ENCODE peak calls at places on chromosomes 7 and 10, in five cellular contexts. One of them, this sample, is unnamed.

GRCh38 chr7:101681170-101682007 is 52.3 kb upstream of the MYL10 start:
- DNase-seq in IMR-90: peak; percentile 87
- DNase-seq in OCI-LY7: no peak
- DNase-seq in A549: peak; percentile 78
- DNase-seq in H9: no peak
- DNase-seq in this sample: peak; percentile 92

GRCh38 chr7:155807013-155807804 is 5.1 kb downstream of the SHH start:
- DNase-seq in IMR-90: no peak
- DNase-seq in OCI-LY7: no peak
- DNase-seq in A549: no peak
- DNase-seq in H9: peak; percentile 77
- DNase-seq in this sample: peak; percentile 25

GRCh38 chr10:72080042-72081035 is 8.0 kb downstream of the SPOCK2 start:
- DNase-seq in IMR-90: no peak
- DNase-seq in OCI-LY7: no peak
- DNase-seq in A549: peak; percentile 73
- DNase-seq in H9: no peak
- DNase-seq in this sample: peak; percentile 38

GRCh38 chr10:106795619-106796018 is 368.9 kb downstream of the SORCS1 start:
- DNase-seq in IMR-90: no peak
- DNase-seq in OCI-LY7: no peak
- DNase-seq in A549: peak; percentile 4
- DNase-seq in H9: peak; percentile 42
- DNase-seq in this sample: peak; percentile 73

GRCh38 chr7:100407285-100408180 is 21.0 kb downstream of the ZCWPW1 start:
- DNase-seq in IMR-90: peak; percentile 81
- DNase-seq in OCI-LY7: peak; percentile 83
- DNase-seq in A549: peak; percentile 72
- DNase-seq in H9: peak; percentile 43
- DNase-seq in this sample: no peak

GRCh38 chr10:118045842-118046490 is 775 bp downstream of the RAB11FIP2 start:
- DNase-seq in IMR-90: peak; percentile 29
- DNase-seq in OCI-LY7: peak; percentile 42
- DNase-seq in A549: peak; percentile 37
- DNase-seq in H9: no peak
- DNase-seq in this sample: peak; percentile 50

GRCh38 chr7:130275826-130276291 is 9.2 kb downstream of the CPA2 start:
- DNase-seq in IMR-90: no peak
- DNase-seq in OCI-LY7: no peak
- DNase-seq in A549: no peak
- DNase-seq in H9: no peak
- DNase-seq in this sample: no peak

GRCh38 chr10:10804998-10805737 is 212.5 kb upstream of the CELF2 start:
- DNase-seq in IMR-90: peak; percentile 77
- DNase-seq in OCI-LY7: no peak
- DNase-seq in A549: peak; percentile 4
- DNase-seq in H9: no peak
- DNase-seq in this sample: no peak

GRCh38 chr7:81775560-81775959 is 5.7 kb upstream of the HGF start:
- DNase-seq in IMR-90: no peak
- DNase-seq in OCI-LY7: no peak
- DNase-seq in A549: no peak
- DNase-seq in H9: no peak
- DNase-seq in this sample: no peak

GRCh38 chr7:100466830-100467605 is 3.0 kb upstream of the SPACDR start:
- DNase-seq in IMR-90: no peak
- DNase-seq in OCI-LY7: no peak
- DNase-seq in A549: no peak
- DNase-seq in H9: peak; percentile 24
- DNase-seq in this sample: no peak

GRCh38 chr7:155484483-155485399 is 26.8 kb downstream of the EN2 start:
- DNase-seq in IMR-90: no peak
- DNase-seq in OCI-LY7: no peak
- DNase-seq in A549: no peak
- DNase-seq in H9: no peak
- DNase-seq in this sample: no peak

GRCh38 chr7:96034940-96035727 is 262.8 kb downstream of the DYNC1I1 start:
- DNase-seq in IMR-90: no peak
- DNase-seq in OCI-LY7: no peak
- DNase-seq in A549: no peak
- DNase-seq in H9: no peak
- DNase-seq in this sample: no peak

GRCh38 chr10:129602938-129603520 is 136.0 kb downstream of the MGMT start:
- DNase-seq in IMR-90: no peak
- DNase-seq in OCI-LY7: no peak
- DNase-seq in A549: no peak
- DNase-seq in H9: no peak
- DNase-seq in this sample: no peak

GRCh38 chr10:98125940-98126631 is 8.4 kb upstream of the R3HCC1L start:
- DNase-seq in IMR-90: no peak
- DNase-seq in OCI-LY7: no peak
- DNase-seq in A549: no peak
- DNase-seq in H9: no peak
- DNase-seq in this sample: no peak

GRCh38 chr10:12556057-12556456 is 206.7 kb downstream of the CAMK1D start:
- DNase-seq in IMR-90: no peak
- DNase-seq in OCI-LY7: no peak
- DNase-seq in A549: no peak
- DNase-seq in H9: no peak
- DNase-seq in this sample: no peak

GRCh38 chr7:123460616-123461015 is 73.8 kb downstream of the IQUB start:
- DNase-seq in IMR-90: peak; percentile 16
- DNase-seq in OCI-LY7: no peak
- DNase-seq in A549: peak; percentile 2
- DNase-seq in H9: no peak
- DNase-seq in this sample: no peak

GRCh38 chr10:98748298-98748697 is 301.6 kb upstream of the HPS1 start:
- DNase-seq in IMR-90: peak; percentile 38
- DNase-seq in OCI-LY7: peak; percentile 28
- DNase-seq in A549: peak; percentile 40
- DNase-seq in H9: peak; percentile 28
- DNase-seq in this sample: no peak

GRCh38 chr7:137943132-137943551 is 58.7 kb downstream of the CREB3L2 start:
- DNase-seq in IMR-90: peak; percentile 98
- DNase-seq in OCI-LY7: no peak
- DNase-seq in A549: no peak
- DNase-seq in H9: no peak
- DNase-seq in this sample: no peak

GRCh38 chr10:118911361-118911760 is 118.2 kb upstream of the NANOS1 start:
- DNase-seq in IMR-90: peak; percentile 28
- DNase-seq in OCI-LY7: no peak
- DNase-seq in A549: peak; percentile 50
- DNase-seq in H9: no peak
- DNase-seq in this sample: no peak

GRCh38 chr7:54858008-54858692 is 99.1 kb upstream of the SEC61G start:
- DNase-seq in IMR-90: no peak
- DNase-seq in OCI-LY7: no peak
- DNase-seq in A549: no peak
- DNase-seq in H9: no peak
- DNase-seq in this sample: no peak

GRCh38 chr10:11016959-11017574 is 605 bp upstream of the CELF2 start:
- DNase-seq in IMR-90: no peak
- DNase-seq in OCI-LY7: no peak
- DNase-seq in A549: no peak
- DNase-seq in H9: no peak
- DNase-seq in this sample: no peak

GRCh38 chr7:963236-964078 is 9.0 kb upstream of the ADAP1 start:
- DNase-seq in IMR-90: no peak
- DNase-seq in OCI-LY7: peak; percentile 60
- DNase-seq in A549: no peak
- DNase-seq in H9: no peak
- DNase-seq in this sample: peak; percentile 14

GRCh38 chr10:101536800-101537199 is 51.3 kb downstream of the POLL start:
- DNase-seq in IMR-90: peak; percentile 27
- DNase-seq in OCI-LY7: peak; percentile 59
- DNase-seq in A549: peak; percentile 58
- DNase-seq in H9: no peak
- DNase-seq in this sample: no peak

GRCh38 chr7:44618754-44619153 is 12.3 kb downstream of the OGDH start:
- DNase-seq in IMR-90: no peak
- DNase-seq in OCI-LY7: no peak
- DNase-seq in A549: no peak
- DNase-seq in H9: no peak
- DNase-seq in this sample: no peak

GRCh38 chr10:17007381-17007780 is 122.2 kb downstream of the CUBN start:
- DNase-seq in IMR-90: no peak
- DNase-seq in OCI-LY7: no peak
- DNase-seq in A549: no peak
- DNase-seq in H9: no peak
- DNase-seq in this sample: no peak

GRCh38 chr10:52517017-52517416 is 202.9 kb downstream of the DKK1 start:
- DNase-seq in IMR-90: no peak
- DNase-seq in OCI-LY7: no peak
- DNase-seq in A549: no peak
- DNase-seq in H9: no peak
- DNase-seq in this sample: no peak

GRCh38 chr10:113922787-113923570 is 68.5 kb downstream of the NHLRC2 start:
- DNase-seq in IMR-90: no peak
- DNase-seq in OCI-LY7: peak; percentile 44
- DNase-seq in A549: no peak
- DNase-seq in H9: peak; percentile 49
- DNase-seq in this sample: peak; percentile 58

GRCh38 chr7:56483861-56484550 is 367.8 kb upstream of the NUPR2 start:
- DNase-seq in IMR-90: no peak
- DNase-seq in OCI-LY7: no peak
- DNase-seq in A549: no peak
- DNase-seq in H9: no peak
- DNase-seq in this sample: no peak

GRCh38 chr7:56474271-56474670 is 358.1 kb upstream of the NUPR2 start:
- DNase-seq in IMR-90: no peak
- DNase-seq in OCI-LY7: no peak
- DNase-seq in A549: no peak
- DNase-seq in H9: no peak
- DNase-seq in this sample: no peak

GRCh38 chr7:56483153-56483552 is 366.9 kb upstream of the NUPR2 start:
- DNase-seq in IMR-90: no peak
- DNase-seq in OCI-LY7: no peak
- DNase-seq in A549: no peak
- DNase-seq in H9: no peak
- DNase-seq in this sample: no peak

GRCh38 chr7:56479136-56479535 is 362.9 kb upstream of the NUPR2 start:
- DNase-seq in IMR-90: no peak
- DNase-seq in OCI-LY7: no peak
- DNase-seq in A549: no peak
- DNase-seq in H9: no peak
- DNase-seq in this sample: no peak

DNA sequence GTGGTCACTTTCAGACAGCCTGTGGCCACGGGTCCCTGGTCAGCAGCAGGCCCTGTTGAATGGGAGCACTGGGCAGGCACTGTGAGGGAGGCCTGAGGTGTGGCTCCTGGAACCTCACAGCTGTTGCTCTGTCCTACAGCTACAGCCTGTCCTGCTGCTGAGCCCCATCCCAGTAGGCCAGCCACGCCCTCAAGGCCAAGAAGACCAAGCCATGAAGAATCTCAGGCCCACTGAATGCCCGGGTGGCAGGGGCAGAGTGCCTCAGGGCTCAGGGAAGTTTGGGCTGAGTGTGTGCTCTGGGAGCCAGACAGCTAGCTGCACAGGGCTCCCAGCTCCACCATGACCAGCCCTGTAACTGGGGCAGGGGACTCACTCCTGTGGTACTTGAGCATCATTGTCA is 363.5 kb upstream of the NUPR2 start:
- DNase-seq in IMR-90: no peak
- DNase-seq in OCI-LY7: no peak
- DNase-seq in A549: no peak
- DNase-seq in H9: no peak
- DNase-seq in this sample: no peak
- H3K9me3 ChIP-seq in IMR-90: peaks cover 57% of the 10 kb centered on the region
- H3K9me3 ChIP-seq in OCI-LY7: no peaks in the 10 kb centered on the region
- H3K9me3 ChIP-seq in A549: peaks cover 19% of the 10 kb centered on the region
- H3K9me3 ChIP-seq in H9: peaks cover 86% of the 10 kb centered on the region
- H3K9me3 ChIP-seq in this sample: peaks cover 21% of the 10 kb centered on the region

DNA sequence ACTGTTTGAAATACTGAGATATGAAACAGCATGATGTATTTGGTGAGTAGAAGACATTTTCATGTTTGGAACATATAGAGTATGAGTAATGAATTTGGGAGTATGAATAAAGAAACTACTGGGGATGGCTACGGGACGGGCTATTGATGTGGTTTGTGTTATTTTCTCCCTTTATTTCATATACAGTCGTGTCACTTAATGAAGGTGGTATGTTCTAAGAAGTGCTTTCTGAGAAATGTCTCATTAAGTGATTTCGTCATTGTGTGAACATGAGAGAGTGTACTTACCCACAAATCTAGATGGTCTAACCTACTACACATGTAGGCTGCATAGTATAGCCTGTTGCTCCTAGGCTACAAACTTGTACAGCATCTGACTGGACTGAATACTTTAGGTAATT is 106.3 kb downstream of the CCNY start:
- DNase-seq in IMR-90: no peak
- DNase-seq in OCI-LY7: no peak
- DNase-seq in A549: no peak
- DNase-seq in H9: no peak
- DNase-seq in this sample: no peak
- H3K9me3 ChIP-seq in IMR-90: peaks cover 17% of the 10 kb centered on the region
- H3K9me3 ChIP-seq in OCI-LY7: peaks cover 28% of the 10 kb centered on the region
- H3K9me3 ChIP-seq in A549: peaks cover 34% of the 10 kb centered on the region
- H3K9me3 ChIP-seq in H9: no peaks in the 10 kb centered on the region
- H3K9me3 ChIP-seq in this sample: peaks cover 4% of the 10 kb centered on the region

GRCh38 chr7:157670490-157671357 is 333.9 kb downstream of the DNAJB6 start:
- DNase-seq in IMR-90: no peak
- DNase-seq in OCI-LY7: no peak
- DNase-seq in A549: no peak
- DNase-seq in H9: peak; percentile 12
- DNase-seq in this sample: no peak
- H3K9me3 ChIP-seq in IMR-90: peaks cover 61% of the 10 kb centered on the region
- H3K9me3 ChIP-seq in OCI-LY7: no peaks in the 10 kb centered on the region
- H3K9me3 ChIP-seq in A549: no peaks in the 10 kb centered on the region
- H3K9me3 ChIP-seq in H9: no peaks in the 10 kb centered on the region
- H3K9me3 ChIP-seq in this sample: no peaks in the 10 kb centered on the region

GRCh38 chr10:120963053-120963533 is 111.9 kb downstream of the WDR11 start:
- DNase-seq in IMR-90: no peak
- DNase-seq in OCI-LY7: no peak
- DNase-seq in A549: no peak
- DNase-seq in H9: peak; percentile 80
- DNase-seq in this sample: no peak

GRCh38 chr10:120962386-120963052 is 111.4 kb downstream of the WDR11 start:
- DNase-seq in IMR-90: no peak
- DNase-seq in OCI-LY7: no peak
- DNase-seq in A549: no peak
- DNase-seq in H9: no peak
- DNase-seq in this sample: no peak

GRCh38 chr10:120969219-120969645 is 118.1 kb downstream of the WDR11 start:
- DNase-seq in IMR-90: no peak
- DNase-seq in OCI-LY7: no peak
- DNase-seq in A549: no peak
- DNase-seq in H9: no peak
- DNase-seq in this sample: no peak

GRCh38 chr10:120963587-120964220 is 112.5 kb downstream of the WDR11 start:
- DNase-seq in IMR-90: no peak
- DNase-seq in OCI-LY7: no peak
- DNase-seq in A549: no peak
- DNase-seq in H9: no peak
- DNase-seq in this sample: no peak

GRCh38 chr10:120966657-120967045 is 115.5 kb downstream of the WDR11 start:
- DNase-seq in IMR-90: no peak
- DNase-seq in OCI-LY7: no peak
- DNase-seq in A549: no peak
- DNase-seq in H9: no peak
- DNase-seq in this sample: no peak
- H3K9me3 ChIP-seq in IMR-90: peaks cover 2% of the 10 kb centered on the region
- H3K9me3 ChIP-seq in OCI-LY7: no peaks in the 10 kb centered on the region
- H3K9me3 ChIP-seq in A549: no peaks in the 10 kb centered on the region
- H3K9me3 ChIP-seq in H9: no peaks in the 10 kb centered on the region
- H3K9me3 ChIP-seq in this sample: no peaks in the 10 kb centered on the region